ENCODE peak calls at places on chromosomes 13 and 19, in nine cellular contexts. C is mesenteric fat pad, G is mammary epithelial cell, F is LoVo, L is NCI-H1092, I is Peyer's patch, R is LHCN-M2, W is astrocyte of the spinal cord, Q is left lung. H is an unnamed sample.

GRCh38 chr13:33971305-33971819 is 153.4 kb downstream of the RFC3 start:
- DNase-seq in W (no peak), Q (no peak), F (no peak), G (no peak), R (no peak), C (no peak), I (no peak), L (no peak), H (no peak)

GRCh38 chr19:58538257-58539168 is 5.4 kb upstream of the TRIM28 start:
- DNase-seq in L (no peak), F (no peak), G (no peak), W (no peak), R (no peak), Q (no peak), C (no peak), I (no peak), H (peak; percentile 35)

GRCh38 chr13:34464011-34464410 is 478.1 kb upstream of the NBEA start:
- DNase-seq in L (no peak), C (no peak), G (peak; percentile 49), W (peak; percentile 7), R (peak; percentile 4), F (no peak), Q (no peak), I (no peak), H (no peak)

GRCh38 chr19:4456843-4457653 is 546 bp downstream of the UBXN6 start:
- DNase-seq in Q (no peak), W (peak; percentile 59), F (peak; percentile 35), I (no peak), L (peak; percentile 43), R (peak; percentile 39), G (peak; percentile 25), C (no peak), H (peak; percentile 9)

GRCh38 chr13:29483211-29483610 is 112.3 kb downstream of the SLC7A1 start:
- DNase-seq in R (no peak), G (no peak), I (no peak), W (no peak), F (no peak), L (no peak), C (peak; percentile 75), Q (no peak), H (no peak)

GRCh38 chr19:45008554-45008953 is 7.3 kb downstream of the RELB start:
- DNase-seq in R (no peak), I (peak; percentile 82), Q (no peak), L (no peak), C (no peak), F (peak; percentile 31), G (no peak), W (no peak), H (no peak)

GRCh38 chr13:24050292-24050711 is 110.2 kb upstream of the SPATA13 start:
- DNase-seq in Q (peak; percentile 79), G (peak; percentile 50), R (peak; percentile 82), I (no peak), L (no peak), F (no peak), W (peak; percentile 71), C (no peak), H (peak; percentile 49)

GRCh38 chr13:74171621-74172020 is 37.4 kb upstream of the KLF12 start:
- DNase-seq in C (no peak), G (no peak), F (no peak), Q (no peak), I (no peak), R (no peak), L (no peak), W (no peak), H (no peak)

GRCh38 chr13:45718992-45719391 is 16.9 kb downstream of the CBY2 start:
- DNase-seq in W (peak; percentile 3), Q (no peak), I (no peak), G (no peak), C (no peak), L (no peak), F (no peak), R (no peak), H (no peak)

GRCh38 chr13:98797456-98797855 is 45.0 kb upstream of the SLC15A1 start:
- DNase-seq in R (no peak), F (no peak), L (no peak), C (no peak), W (no peak), I (no peak), G (no peak), Q (no peak), H (no peak)

GRCh38 chr13:73938375-73939070 is 195.7 kb downstream of the KLF12 start:
- DNase-seq in W (peak; percentile 87), L (no peak), I (no peak), C (no peak), G (peak; percentile 78), R (peak; percentile 92), F (peak; percentile 60), Q (no peak), H (peak; percentile 92)

GRCh38 chr19:24086974-24087595 is at the start of gene ZNF254:
- DNase-seq in I (peak; percentile 76), F (peak; percentile 5), W (peak; percentile 95), Q (peak; percentile 89), C (peak; percentile 91), G (peak; percentile 91), R (peak; percentile 97), L (peak; percentile 93), H (peak; percentile 82)

GRCh38 chr19:31821346-31821745 is 472.1 kb upstream of the TSHZ3 start:
- DNase-seq in R (no peak), W (no peak), L (no peak), G (no peak), I (no peak), C (no peak), Q (no peak), F (no peak), H (no peak)

GRCh38 chr13:39816936-39817335 is 161.5 kb downstream of the COG6 start:
- DNase-seq in Q (no peak), F (no peak), R (no peak), I (no peak), L (no peak), W (peak; percentile 73), C (no peak), G (no peak), H (no peak)

GRCh38 chr19:51798958-51799310 is 4.0 kb downstream of the FPR3 start:
- DNase-seq in F (no peak), I (no peak), W (no peak), L (no peak), R (no peak), Q (no peak), C (no peak), G (no peak), H (no peak)

H was measured in foreskin keratinocyte.